ENCODE peak calls at places on chromosomes 16 and 17, in five cellular contexts. R, B, J, W and F are unnamed samples.
A peak's percentile ranks its signal among the peaks of the same experiment; 100 is the strongest.

GRCh38 chr16:15592324-15592723 is 50.6 kb downstream of the MARF1 start:
- DNase-seq in R (no peak), B (no peak), J (no peak), W (peak; percentile 37), F (no peak)

GRCh38 chr17:62740066-62740465 is 68.0 kb downstream of the MARCHF10 start:
- DNase-seq in R (no peak), B (no peak), J (no peak), W (no peak), F (no peak)

GRCh38 chr17:70017112-70017511 is 57.9 kb upstream of the KCNJ16 start:
- DNase-seq in R (no peak), B (no peak), J (no peak), W (no peak), F (no peak)

GRCh38 chr17:41537990-41538389 is 9.9 kb upstream of the KRT19 start:
- DNase-seq in R (peak; percentile 44), B (no peak), J (no peak), W (no peak), F (no peak)

GRCh38 chr17:7897773-7898172 is 9.2 kb downstream of the CHD3 start:
- DNase-seq in R (peak; percentile 34), B (no peak), J (peak; percentile 17), W (no peak), F (no peak)

GRCh38 chr17:78723957-78724356 is 58.1 kb downstream of the CYTH1 start:
- DNase-seq in R (no peak), B (no peak), J (no peak), W (no peak), F (no peak)

GRCh38 chr17:56970974-56971373 is 7.0 kb upstream of the SCPEP1 start:
- DNase-seq in R (no peak), B (no peak), J (no peak), W (no peak), F (no peak)

GRCh38 chr16:49498241-49499017 is 124.8 kb downstream of the C16orf78 start:
- DNase-seq in R (no peak), B (no peak), J (peak; percentile 88), W (no peak), F (no peak)

GRCh38 chr17:64150237-64151015 is 20.5 kb upstream of the ERN1 start:
- DNase-seq in R (no peak), B (no peak), J (no peak), W (no peak), F (no peak)

GRCh38 chr17:50177476-50177875 is 11.7 kb downstream of the SGCA start:
- DNase-seq in R (no peak), B (no peak), J (no peak), W (no peak), F (no peak)